ENCODE peak calls at places on chromosome 18, in eight cellular contexts. U, S, C, W, Z, I, X and K are unnamed samples.

GRCh38 chr18:48915621-48916425 is 34.9 kb downstream of the SMAD7 start:
- DNase-seq in U (no peak), S (no peak), C (no peak), W (no peak), Z (no peak), I (no peak), X (no peak), K (peak; percentile 49)

GRCh38 chr18:22817844-22818243 is 115.3 kb upstream of the RBBP8 start:
- DNase-seq in U (no peak), S (no peak), C (peak; percentile 37), W (peak; percentile 45), Z (no peak), I (no peak), X (peak; percentile 63), K (no peak)

GRCh38 chr18:42392416-42392815 is 437.4 kb downstream of the PIK3C3 start:
- DNase-seq in U (no peak), S (no peak), C (no peak), W (no peak), Z (no peak), I (no peak), X (no peak), K (no peak)

GRCh38 chr18:52636536-52636935 is 296.5 kb downstream of the DCC start:
- DNase-seq in U (no peak), S (no peak), C (no peak), W (no peak), Z (no peak), I (no peak), X (no peak), K (no peak)

GRCh38 chr18:34867520-34867919 is 157.4 kb downstream of the DTNA start:
- DNase-seq in U (no peak), S (no peak), C (no peak), W (no peak), Z (no peak), I (no peak), X (no peak), K (peak; percentile 28)

GRCh38 chr18:42298744-42299685 is 344.0 kb downstream of the PIK3C3 start:
- DNase-seq in U (peak; percentile 76), S (peak; percentile 91), C (peak; percentile 53), W (peak; percentile 72), Z (peak; percentile 30), I (peak; percentile 76), X (peak; percentile 53), K (peak; percentile 86)

GRCh38 chr18:54013452-54013851 is 211.0 kb downstream of the MBD2 start:
- DNase-seq in U (no peak), S (no peak), C (no peak), W (no peak), Z (no peak), I (no peak), X (no peak), K (no peak)

GRCh38 chr18:74473976-74474375 is 16.9 kb upstream of the DIPK1C start:
- DNase-seq in U (no peak), S (no peak), C (no peak), W (no peak), Z (no peak), I (no peak), X (peak; percentile 50), K (no peak)

GRCh38 chr18:506264-506663 is 5.8 kb upstream of the COLEC12 start:
- DNase-seq in U (no peak), S (no peak), C (no peak), W (no peak), Z (no peak), I (no peak), X (no peak), K (no peak)

GRCh38 chr18:73827801-73828200 is 319.8 kb downstream of the FBXO15 start:
- DNase-seq in U (no peak), S (no peak), C (no peak), W (no peak), Z (no peak), I (no peak), X (no peak), K (no peak)

DNA sequence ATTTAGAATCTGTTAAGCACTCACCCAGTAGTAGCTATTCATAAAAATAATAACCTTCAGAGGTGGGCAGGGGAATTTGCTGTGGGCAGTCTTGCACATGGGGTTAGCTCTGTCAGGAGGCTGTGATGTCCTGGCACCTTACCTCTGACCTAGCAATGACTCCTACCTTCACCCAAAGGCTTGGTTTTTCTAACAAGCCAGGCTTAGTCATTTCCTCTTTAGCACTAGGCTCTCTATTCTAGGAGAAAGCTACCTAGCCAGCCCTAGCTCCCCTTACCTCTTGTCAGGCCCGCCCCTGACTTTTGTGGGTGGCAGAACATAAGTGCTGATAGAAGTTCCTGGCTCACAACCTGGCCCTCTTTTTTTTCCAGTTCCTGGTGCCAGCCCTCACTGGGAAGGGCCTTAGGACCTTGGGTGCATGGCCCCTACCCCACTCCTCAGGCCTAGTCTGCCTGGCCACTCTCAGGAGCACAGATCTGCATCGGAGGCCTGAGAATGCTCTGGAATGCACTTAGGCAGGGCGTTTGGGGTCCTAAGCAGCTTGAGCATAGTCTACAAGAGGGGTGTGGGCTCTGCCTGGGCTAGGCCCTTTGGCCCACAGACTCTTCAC is 17.7 kb downstream of the CPLX4 start:
- DNase-seq in U (no peak), S (no peak), C (peak; percentile 84), W (no peak), Z (no peak), I (no peak), X (peak; percentile 69), K (no peak)
- H3K27me3 ChIP-seq in U (peaks cover 18% of the 10 kb centered on the region), S (no peaks in the 10 kb centered on the region), C (no peaks in the 10 kb centered on the region), W (no peaks in the 10 kb centered on the region), Z (no peaks in the 10 kb centered on the region), I (peaks cover 5% of the 10 kb centered on the region), X (peaks cover 1% of the 10 kb centered on the region), K (no peaks in the 10 kb centered on the region)

DNA sequence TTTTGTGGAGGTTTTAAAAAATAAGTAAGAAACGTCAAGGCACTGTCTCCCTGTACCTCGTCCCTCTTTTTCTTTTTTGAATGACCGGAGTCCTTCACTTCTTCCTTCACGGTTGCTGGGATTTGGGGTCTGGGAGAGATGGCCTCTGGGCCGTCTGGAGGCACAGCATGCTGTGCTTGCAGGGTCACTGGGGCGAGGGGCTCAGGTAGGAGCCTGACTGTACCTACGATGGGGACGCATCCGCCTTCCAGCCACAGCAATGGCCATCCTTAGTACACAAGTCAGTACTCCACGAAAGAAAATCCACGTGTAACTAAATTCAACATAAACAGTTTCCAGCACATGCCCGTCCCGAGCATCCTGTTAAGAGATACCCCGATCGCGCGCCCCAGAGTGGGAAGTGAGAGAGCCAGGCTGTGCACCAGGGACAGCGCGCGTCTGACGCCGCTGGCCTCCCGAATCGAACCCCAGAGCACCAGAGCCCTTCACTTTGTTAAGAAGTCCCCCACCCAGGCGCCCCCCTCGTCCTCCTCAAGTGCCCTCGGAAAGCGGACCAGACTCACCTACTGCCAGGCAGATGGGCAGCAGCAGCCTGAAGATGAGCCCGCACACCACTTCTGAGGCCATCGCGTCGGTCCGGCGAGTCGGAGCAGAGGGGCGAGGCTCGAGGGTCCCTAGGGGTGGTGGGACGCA is 1.3 kb downstream of the PIEZO2 start:
- DNase-seq in U (no peak), S (no peak), C (no peak), W (no peak), Z (no peak), I (no peak), X (no peak), K (no peak)
- H3K27me3 ChIP-seq in U (peaks cover 36% of the 10 kb centered on the region), S (peaks cover 13% of the 10 kb centered on the region), C (peaks cover 88% of the 10 kb centered on the region), W (no peaks in the 10 kb centered on the region), Z (peaks cover 17% of the 10 kb centered on the region), I (no peaks in the 10 kb centered on the region), X (peaks cover 5% of the 10 kb centered on the region), K (no peaks in the 10 kb centered on the region)

GRCh38 chr18:76442413-76443171 is 52.5 kb downstream of the ZNF516 start:
- DNase-seq in U (no peak), S (no peak), C (no peak), W (no peak), Z (no peak), I (no peak), X (no peak), K (no peak)

GRCh38 chr18:76437910-76438309 is 57.1 kb downstream of the ZNF516 start:
- DNase-seq in U (no peak), S (no peak), C (no peak), W (no peak), Z (no peak), I (no peak), X (no peak), K (no peak)

GRCh38 chr18:76443519-76444435 is 51.3 kb downstream of the ZNF516 start:
- DNase-seq in U (no peak), S (no peak), C (no peak), W (no peak), Z (no peak), I (no peak), X (no peak), K (no peak)

GRCh38 chr18:76441668-76442412 is 53.2 kb downstream of the ZNF516 start:
- DNase-seq in U (no peak), S (no peak), C (no peak), W (no peak), Z (no peak), I (no peak), X (no peak), K (peak; percentile 59)

DNA sequence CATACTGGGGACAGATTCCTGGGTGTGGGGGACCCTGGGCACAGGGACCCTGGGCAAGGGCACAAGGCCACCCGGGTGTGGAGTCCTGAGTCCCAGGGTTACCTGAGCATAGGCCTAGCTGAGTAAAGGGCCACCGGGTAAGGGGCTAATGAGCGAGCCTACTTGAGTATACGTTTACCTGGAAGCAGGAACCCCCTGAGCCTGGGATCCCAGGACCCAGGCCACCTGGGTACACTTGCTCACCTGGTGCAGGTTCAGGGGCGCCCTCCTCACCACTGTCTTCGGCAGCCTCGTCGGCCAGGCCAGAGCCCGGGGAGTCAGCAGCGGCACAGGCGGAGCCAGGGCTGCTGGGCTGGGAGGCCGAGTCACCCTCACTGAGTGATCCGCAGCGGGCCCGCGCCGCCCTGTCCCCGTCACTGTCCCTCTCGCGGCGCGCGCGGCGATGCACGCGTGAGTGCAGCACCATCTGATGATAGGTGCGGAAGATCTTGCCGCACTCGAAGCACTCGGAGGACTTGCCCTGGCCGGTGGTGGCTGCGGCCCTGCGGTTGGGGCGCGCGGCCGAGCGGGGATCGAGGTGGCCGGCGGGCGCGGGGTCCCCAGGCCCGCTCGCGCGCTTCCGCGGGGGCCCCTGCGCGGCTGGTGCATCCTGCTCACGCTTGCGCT is 53.9 kb downstream of the ZNF516 start:
- DNase-seq in U (no peak), S (no peak), C (no peak), W (no peak), Z (no peak), I (no peak), X (no peak), K (no peak)
- H3K27me3 ChIP-seq in U (no peaks in the 10 kb centered on the region), S (no peaks in the 10 kb centered on the region), C (peaks cover 32% of the 10 kb centered on the region), W (no peaks in the 10 kb centered on the region), Z (no peaks in the 10 kb centered on the region), I (no peaks in the 10 kb centered on the region), X (no peaks in the 10 kb centered on the region), K (no peaks in the 10 kb centered on the region)

DNA sequence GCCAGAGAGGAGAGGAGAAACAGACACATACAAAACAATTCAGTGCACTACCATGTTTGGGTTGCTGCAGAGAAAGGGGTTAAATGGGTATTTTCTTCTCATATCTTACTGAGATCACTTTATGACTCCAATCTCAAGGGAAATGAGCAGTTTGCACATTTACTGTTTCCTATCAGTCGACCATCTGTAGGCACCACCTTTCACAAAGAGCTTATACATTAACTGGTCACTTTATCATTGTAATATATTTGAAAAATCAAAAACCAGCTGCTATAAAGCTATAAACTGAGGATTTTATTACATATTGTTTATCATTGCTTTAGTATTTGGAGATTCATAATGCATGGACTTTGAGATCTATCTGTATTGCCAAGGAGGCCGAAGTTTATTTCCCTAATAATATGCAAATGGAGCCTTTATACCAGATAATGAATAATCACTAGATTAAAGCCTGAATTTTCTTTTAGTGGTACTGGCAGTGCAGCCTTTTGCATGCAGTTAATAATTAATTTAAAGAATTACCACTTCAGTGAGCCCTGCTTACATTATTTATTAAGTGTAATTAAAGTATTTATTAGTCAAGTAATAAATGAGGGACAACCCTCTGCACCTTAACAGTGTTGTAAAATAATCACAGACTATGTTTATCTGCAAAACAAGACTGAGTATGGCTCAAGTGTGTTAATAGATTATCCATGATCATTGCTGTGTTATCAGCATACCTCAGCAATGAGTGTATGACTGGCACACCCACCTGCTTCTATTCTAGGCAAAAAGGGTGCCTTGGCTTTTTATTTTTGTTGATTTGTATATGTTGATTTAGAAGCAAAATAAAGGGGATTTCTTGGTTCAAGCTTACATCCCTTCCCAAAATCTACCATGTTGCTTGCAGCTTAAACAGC is 167.7 kb upstream of the SLC14A2 start:
- DNase-seq in U (no peak), S (no peak), C (no peak), W (no peak), Z (no peak), I (no peak), X (no peak), K (no peak)
- H3K27me3 ChIP-seq in U (no peaks in the 10 kb centered on the region), S (no peaks in the 10 kb centered on the region), C (no peaks in the 10 kb centered on the region), W (no peaks in the 10 kb centered on the region), Z (no peaks in the 10 kb centered on the region), I (no peaks in the 10 kb centered on the region), X (no peaks in the 10 kb centered on the region), K (no peaks in the 10 kb centered on the region)